ENCODE peak calls at places on chromosomes 13 and 19, in four cellular contexts. V is mesendoderm, J is IMR-90, G is H9. I is an unnamed sample.
A peak's percentile ranks its signal among the peaks of the same experiment; 100 is the strongest.

GRCh38 chr13:106987435-106987800 is 419.5 kb upstream of the ARGLU1 start:
- DNase-seq in V (no peak), G (no peak), J (no peak), I (no peak)

GRCh38 chr13:109737606-109738005 is 48.8 kb downstream of the IRS2 start:
- DNase-seq in J (peak; percentile 65), G (no peak), V (no peak), I (no peak)

GRCh38 chr19:11963566-11964355 is 1.1 kb upstream of the ZNF763 start:
- DNase-seq in G (peak; percentile 82), J (peak; percentile 61), V (peak; percentile 87), I (peak; percentile 87)

GRCh38 chr19:55147408-55148251 is 1.4 kb downstream of the TNNT1 start:
- DNase-seq in G (peak; percentile 61), J (no peak), V (peak; percentile 54), I (no peak)

GRCh38 chr19:34273121-34273845 is 18.9 kb downstream of the GARRE1 start:
- DNase-seq in V (no peak), G (no peak), J (no peak), I (no peak)

GRCh38 chr13:27622102-27622820 is 569 bp downstream of the POLR1D start:
- DNase-seq in G (no peak), J (peak; percentile 13), V (no peak), I (no peak)

GRCh38 chr19:6521718-6522646 is 8.8 kb upstream of the TNFSF9 start:
- DNase-seq in V (peak; percentile 28), J (no peak), G (no peak), I (no peak)

GRCh38 chr13:41276824-41277223 is 13.4 kb upstream of the MTRF1 start:
- DNase-seq in V (peak; percentile 3), G (no peak), J (no peak), I (no peak)

GRCh38 chr13:71242191-71242590 is 624.8 kb downstream of the DACH1 start:
- DNase-seq in J (no peak), G (no peak), V (no peak), I (no peak)

DNA sequence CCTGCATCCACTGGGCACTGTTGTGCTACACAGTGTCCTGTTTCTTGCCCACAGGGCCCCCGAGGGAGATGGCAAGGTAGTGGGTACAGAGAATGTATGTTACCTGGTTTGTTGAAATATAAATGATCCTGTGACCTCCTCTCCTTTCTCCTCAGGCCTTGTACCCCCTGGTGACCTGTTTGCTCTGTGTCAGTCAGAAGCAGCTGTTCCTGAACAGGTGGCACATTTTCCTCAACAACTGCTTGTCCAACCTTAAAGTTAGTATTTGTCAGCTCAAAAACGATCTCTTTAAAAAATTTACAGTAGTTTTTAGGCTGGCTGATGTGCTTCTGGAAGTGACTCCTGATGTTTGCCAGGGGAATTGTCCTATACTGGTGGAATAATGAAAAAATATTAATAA is 105.1 kb downstream of the FRY start:
- DNase-seq in V (no peak), G (no peak), J (no peak), I (no peak)
- H4K5ac ChIP-seq in V (no peak overlapping the region), G (no peak overlapping the region), J (no peak overlapping the region), I (no peak overlapping the region)

GRCh38 chr13:51767100-51767499 is 36.9 kb downstream of the DHRS12 start:
- DNase-seq in V (peak; percentile 62), J (no peak), G (peak; percentile 65), I (no peak)

GRCh38 chr13:51765142-51765515 is 38.8 kb downstream of the DHRS12 start:
- DNase-seq in G (no peak), V (no peak), J (no peak), I (no peak)

GRCh38 chr13:51761638-51762350 is 42.2 kb downstream of the DHRS12 start:
- DNase-seq in J (peak; percentile 59), G (no peak), V (no peak), I (no peak)

GRCh38 chr13:51763486-51763885 is 40.5 kb downstream of the DHRS12 start:
- DNase-seq in J (no peak), G (no peak), V (no peak), I (no peak)

DNA sequence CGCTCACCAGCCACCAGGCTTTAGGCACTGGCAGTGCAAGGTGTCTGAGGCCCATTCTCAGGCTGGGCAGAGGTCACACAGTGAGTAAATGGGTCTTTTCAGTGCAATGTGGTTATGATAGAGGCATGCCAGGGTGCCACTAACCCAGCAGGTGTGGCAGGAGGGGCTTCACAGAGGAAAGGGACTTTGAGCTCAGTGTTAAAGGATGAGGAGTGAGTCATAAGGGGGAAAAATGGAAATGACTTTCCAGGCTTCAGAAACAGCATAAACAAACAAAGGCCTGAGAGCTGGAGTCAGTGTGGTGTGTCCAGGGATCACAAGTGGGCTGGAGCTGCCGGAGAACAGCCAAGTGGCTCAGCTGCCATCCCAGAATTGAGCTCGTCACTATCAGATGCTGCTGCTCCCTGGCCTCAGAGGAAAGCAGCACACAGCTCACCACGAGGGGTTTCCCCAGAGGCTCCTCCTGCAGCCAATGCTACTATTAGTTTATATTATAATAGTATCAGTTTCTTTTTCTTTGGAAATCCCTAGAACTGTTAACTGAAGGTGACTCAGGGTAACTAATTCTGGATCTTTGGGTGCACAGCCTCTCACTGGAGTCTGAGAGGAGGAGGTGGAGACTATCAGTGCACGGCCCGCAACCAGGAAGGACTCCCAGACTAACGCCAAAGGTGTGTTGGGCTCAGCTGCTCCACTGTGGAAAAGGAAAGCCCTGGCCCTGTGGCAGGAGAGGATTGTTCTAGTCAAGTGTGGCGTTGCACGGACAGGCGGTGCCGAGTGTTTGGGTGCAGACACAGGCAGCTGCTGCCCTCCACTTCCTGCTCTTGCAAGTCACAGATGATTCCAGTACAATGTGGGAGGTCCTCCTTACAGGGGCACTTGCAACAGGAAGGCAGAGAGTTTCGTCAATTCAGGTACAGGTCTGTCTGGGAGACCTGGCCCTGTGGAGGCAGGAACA is 39.5 kb downstream of the DHRS12 start:
- DNase-seq in V (no peak), J (peak; percentile 97), G (no peak), I (no peak)
- H4K5ac ChIP-seq in V (no peak overlapping the region), J (no peak overlapping the region), G (no peak overlapping the region), I (no peak overlapping the region)

DNA sequence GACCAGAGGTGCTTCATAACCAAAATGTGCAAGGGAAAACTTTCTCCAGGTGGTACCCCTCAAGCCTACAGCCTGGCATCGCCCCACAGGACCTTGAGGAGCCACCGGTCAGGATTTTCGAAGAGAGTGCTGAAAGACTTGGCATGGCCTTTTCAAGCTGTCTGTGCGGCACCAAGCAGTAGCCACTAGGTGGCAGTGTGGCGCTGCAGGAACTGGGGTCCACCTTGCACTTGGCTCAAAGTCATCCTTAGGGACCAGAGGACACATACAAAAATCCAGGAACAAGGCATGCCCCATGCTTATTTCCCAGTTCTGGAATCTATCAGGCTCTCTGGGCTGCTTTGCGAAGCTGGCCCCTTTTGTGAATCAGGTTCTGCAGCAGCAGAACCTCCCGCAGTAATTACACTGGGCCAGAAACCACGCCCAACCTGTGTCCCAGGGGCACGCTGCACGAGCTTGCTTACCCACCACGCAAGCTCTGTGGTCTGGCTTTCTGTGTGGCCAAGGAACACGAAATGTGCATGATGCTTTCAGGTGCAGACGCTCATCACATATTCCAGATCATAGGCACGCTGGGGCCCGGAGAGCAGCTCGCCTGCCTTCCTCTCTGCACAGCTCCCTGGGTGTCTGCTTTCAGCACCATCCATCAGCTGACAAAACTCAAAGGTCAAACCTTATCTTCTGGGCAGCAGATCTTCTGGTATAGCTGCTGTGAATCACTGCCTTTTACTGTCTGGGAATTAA is 87.2 kb downstream of the SLC7A1 start:
- DNase-seq in V (peak; percentile 77), G (peak; percentile 85), J (peak; percentile 79), I (peak; percentile 91)
- H4K5ac ChIP-seq in V (no peak overlapping the region), G (no peak overlapping the region), J (no peak overlapping the region), I (no peak overlapping the region)

GRCh38 chr19:46000497-46001246 is 5.4 kb downstream of the CCDC61 start:
- DNase-seq in G (peak; percentile 80), V (peak; percentile 49), J (no peak), I (peak; percentile 78)

GRCh38 chr19:46002678-46003275 is 7.5 kb downstream of the CCDC61 start:
- DNase-seq in G (no peak), J (no peak), V (no peak), I (no peak)

GRCh38 chr19:45996933-45997332 is 1.7 kb downstream of the CCDC61 start:
- DNase-seq in V (no peak), G (no peak), J (no peak), I (no peak)

GRCh38 chr19:45998834-45999233 is 3.6 kb downstream of the CCDC61 start:
- DNase-seq in J (no peak), V (no peak), G (no peak), I (no peak)

DNA sequence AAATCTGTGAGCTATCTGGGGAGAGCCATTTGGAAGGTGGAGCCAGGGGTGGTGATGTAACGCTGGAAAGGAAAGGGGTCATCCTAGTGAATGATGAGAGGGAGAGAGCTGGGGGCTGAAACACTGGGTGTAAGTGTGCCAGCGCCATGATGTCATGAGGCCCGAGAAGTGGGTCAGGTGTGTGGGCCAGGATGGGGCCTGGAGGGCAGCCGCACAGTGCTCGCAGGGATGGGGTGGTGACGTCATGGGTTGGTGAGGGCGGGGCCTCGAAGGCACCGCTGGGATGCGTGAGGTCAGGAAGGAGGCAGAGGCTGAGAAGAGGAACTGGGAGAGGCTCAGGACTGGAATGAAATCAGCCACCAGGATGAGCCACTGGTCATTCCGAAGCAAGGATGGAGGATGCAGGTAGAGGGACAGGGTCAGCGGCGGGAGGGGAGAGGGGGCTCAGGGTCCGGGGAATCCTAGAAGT is 4.4 kb downstream of the CCDC61 start:
- DNase-seq in J (peak; percentile 43), G (peak; percentile 83), V (peak; percentile 83), I (no peak)
- H4K5ac ChIP-seq in J (no peak overlapping the region), G (no peak overlapping the region), V (no peak overlapping the region), I (no peak overlapping the region)

GRCh38 chr19:41668315-41668714 is 19.8 kb downstream of the CEACAM7 start:
- DNase-seq in V (no peak), G (no peak), J (no peak), I (no peak)

GRCh38 chr19:41670755-41671154 is 17.3 kb downstream of the CEACAM7 start:
- DNase-seq in J (no peak), G (no peak), V (no peak), I (no peak)

GRCh38 chr19:41666075-41666474 is 22.0 kb downstream of the CEACAM7 start:
- DNase-seq in V (no peak), G (no peak), J (no peak), I (no peak)

GRCh38 chr19:41671481-41671880 is 16.6 kb downstream of the CEACAM7 start:
- DNase-seq in V (no peak), G (no peak), J (no peak), I (no peak)
- H4K5ac ChIP-seq in V (no peak overlapping the region), G (no peak overlapping the region), J (no peak overlapping the region), I (no peak overlapping the region)

I was measured in H1.